ENCODE peak calls at places on chromosomes 6 and 20, in nine cellular contexts. One of them, this sample, is unnamed.

GRCh38 chr6:149060300-149060984 is 257.1 kb upstream of the TAB2 start:
- DNase-seq in GM10248: peak
- DNase-seq in AG10803: no peak
- DNase-seq in BE2C: peak
- DNase-seq in right lobe of liver: no peak
- DNase-seq in astrocyte of the spinal cord: no peak
- DNase-seq in adrenal gland: no peak
- DNase-seq in HL-60: no peak
- DNase-seq in kidney epithelial cell: peak
- DNase-seq in this sample: no peak

GRCh38 chr6:154852700-154853099 is 119.5 kb downstream of the SCAF8 start:
- DNase-seq in astrocyte of the spinal cord: peak
- DNase-seq in HL-60: no peak
- DNase-seq in GM10248: no peak
- DNase-seq in kidney epithelial cell: no peak
- DNase-seq in AG10803: no peak
- DNase-seq in right lobe of liver: no peak
- DNase-seq in BE2C: no peak
- DNase-seq in adrenal gland: no peak
- DNase-seq in this sample: peak

GRCh38 chr6:135748189-135748588 is 103.3 kb upstream of the PDE7B start:
- DNase-seq in kidney epithelial cell: no peak
- DNase-seq in adrenal gland: no peak
- DNase-seq in BE2C: no peak
- DNase-seq in AG10803: no peak
- DNase-seq in right lobe of liver: no peak
- DNase-seq in GM10248: no peak
- DNase-seq in HL-60: no peak
- DNase-seq in astrocyte of the spinal cord: no peak
- DNase-seq in this sample: no peak

GRCh38 chr20:47318596-47319516 is 37.6 kb downstream of the ZMYND8 start:
- DNase-seq in right lobe of liver: peak
- DNase-seq in adrenal gland: peak
- DNase-seq in HL-60: peak
- DNase-seq in GM10248: no peak
- DNase-seq in astrocyte of the spinal cord: peak
- DNase-seq in kidney epithelial cell: no peak
- DNase-seq in AG10803: peak
- DNase-seq in BE2C: peak
- DNase-seq in this sample: no peak

GRCh38 chr6:25481267-25481666 is 170.7 kb upstream of the SCGN start:
- DNase-seq in kidney epithelial cell: no peak
- DNase-seq in astrocyte of the spinal cord: no peak
- DNase-seq in right lobe of liver: no peak
- DNase-seq in adrenal gland: no peak
- DNase-seq in GM10248: no peak
- DNase-seq in HL-60: no peak
- DNase-seq in BE2C: no peak
- DNase-seq in AG10803: no peak
- DNase-seq in this sample: no peak

GRCh38 chr6:32858194-32858593 is 4.2 kb downstream of the PSMB9 start:
- DNase-seq in HL-60: no peak
- DNase-seq in kidney epithelial cell: no peak
- DNase-seq in AG10803: no peak
- DNase-seq in right lobe of liver: no peak
- DNase-seq in GM10248: no peak
- DNase-seq in BE2C: no peak
- DNase-seq in adrenal gland: no peak
- DNase-seq in astrocyte of the spinal cord: no peak
- DNase-seq in this sample: no peak

GRCh38 chr6:55825402-55826051 is 49.9 kb downstream of the BMP5 start:
- DNase-seq in BE2C: no peak
- DNase-seq in astrocyte of the spinal cord: peak
- DNase-seq in adrenal gland: no peak
- DNase-seq in kidney epithelial cell: peak
- DNase-seq in right lobe of liver: no peak
- DNase-seq in GM10248: no peak
- DNase-seq in HL-60: no peak
- DNase-seq in AG10803: peak
- DNase-seq in this sample: peak

GRCh38 chr20:4006640-4007039 is 8.7 kb downstream of the RNF24 start:
- DNase-seq in adrenal gland: peak
- DNase-seq in GM10248: no peak
- DNase-seq in right lobe of liver: peak
- DNase-seq in kidney epithelial cell: no peak
- DNase-seq in BE2C: peak
- DNase-seq in AG10803: peak
- DNase-seq in astrocyte of the spinal cord: peak
- DNase-seq in HL-60: no peak
- DNase-seq in this sample: no peak

GRCh38 chr6:40349092-40349491 is 238.1 kb downstream of the LRFN2 start:
- DNase-seq in adrenal gland: no peak
- DNase-seq in AG10803: peak
- DNase-seq in astrocyte of the spinal cord: no peak
- DNase-seq in right lobe of liver: no peak
- DNase-seq in kidney epithelial cell: no peak
- DNase-seq in GM10248: no peak
- DNase-seq in HL-60: no peak
- DNase-seq in BE2C: no peak
- DNase-seq in this sample: no peak

GRCh38 chr6:89023591-89024441 is 56.7 kb upstream of the PNRC1 start:
- DNase-seq in GM10248: no peak
- DNase-seq in right lobe of liver: no peak
- DNase-seq in astrocyte of the spinal cord: peak
- DNase-seq in BE2C: no peak
- DNase-seq in adrenal gland: peak
- DNase-seq in AG10803: no peak
- DNase-seq in kidney epithelial cell: no peak
- DNase-seq in HL-60: no peak
- DNase-seq in this sample: no peak

GRCh38 chr6:134035823-134036296 is 16.6 kb downstream of the SLC2A12 start:
- DNase-seq in GM10248: no peak
- DNase-seq in astrocyte of the spinal cord: peak
- DNase-seq in kidney epithelial cell: peak
- DNase-seq in HL-60: peak
- DNase-seq in BE2C: no peak
- DNase-seq in right lobe of liver: no peak
- DNase-seq in AG10803: peak
- DNase-seq in adrenal gland: no peak
- DNase-seq in this sample: no peak

GRCh38 chr6:41784581-41785171 is 2.8 kb upstream of the TOMM6 start:
- DNase-seq in AG10803: no peak
- DNase-seq in kidney epithelial cell: no peak
- DNase-seq in adrenal gland: no peak
- DNase-seq in right lobe of liver: no peak
- DNase-seq in BE2C: no peak
- DNase-seq in GM10248: no peak
- DNase-seq in HL-60: no peak
- DNase-seq in astrocyte of the spinal cord: no peak
- DNase-seq in this sample: no peak

GRCh38 chr20:41081276-41081814 is 52.7 kb downstream of the TOP1 start:
- DNase-seq in right lobe of liver: no peak
- DNase-seq in HL-60: no peak
- DNase-seq in kidney epithelial cell: no peak
- DNase-seq in AG10803: peak
- DNase-seq in GM10248: no peak
- DNase-seq in adrenal gland: no peak
- DNase-seq in BE2C: no peak
- DNase-seq in astrocyte of the spinal cord: peak
- DNase-seq in this sample: no peak

GRCh38 chr20:57693002-57693582 is 16.7 kb downstream of the PMEPA1 start:
- DNase-seq in adrenal gland: no peak
- DNase-seq in GM10248: no peak
- DNase-seq in right lobe of liver: no peak
- DNase-seq in kidney epithelial cell: peak
- DNase-seq in BE2C: no peak
- DNase-seq in AG10803: no peak
- DNase-seq in astrocyte of the spinal cord: peak
- DNase-seq in HL-60: no peak
- DNase-seq in this sample: no peak

GRCh38 chr6:15132854-15133670 is 112.8 kb upstream of the JARID2 start:
- DNase-seq in BE2C: no peak
- DNase-seq in GM10248: no peak
- DNase-seq in astrocyte of the spinal cord: peak
- DNase-seq in adrenal gland: no peak
- DNase-seq in AG10803: peak
- DNase-seq in right lobe of liver: no peak
- DNase-seq in HL-60: no peak
- DNase-seq in kidney epithelial cell: peak
- DNase-seq in this sample: peak

GRCh38 chr20:62149532-62150235 is 6.1 kb downstream of the SS18L1 start:
- DNase-seq in AG10803: peak
- DNase-seq in astrocyte of the spinal cord: no peak
- DNase-seq in kidney epithelial cell: no peak
- DNase-seq in GM10248: no peak
- DNase-seq in BE2C: no peak
- DNase-seq in HL-60: no peak
- DNase-seq in right lobe of liver: no peak
- DNase-seq in adrenal gland: no peak
- DNase-seq in this sample: no peak

GRCh38 chr20:3313681-3314080 is 74.7 kb upstream of the SLC4A11 start:
- DNase-seq in kidney epithelial cell: no peak
- DNase-seq in adrenal gland: peak
- DNase-seq in AG10803: no peak
- DNase-seq in astrocyte of the spinal cord: no peak
- DNase-seq in right lobe of liver: no peak
- DNase-seq in HL-60: peak
- DNase-seq in GM10248: no peak
- DNase-seq in BE2C: no peak
- DNase-seq in this sample: no peak

GRCh38 chr6:45436544-45437440 is 59.1 kb upstream of the SUPT3H start:
- DNase-seq in adrenal gland: no peak
- DNase-seq in BE2C: no peak
- DNase-seq in right lobe of liver: no peak
- DNase-seq in HL-60: peak
- DNase-seq in kidney epithelial cell: no peak
- DNase-seq in astrocyte of the spinal cord: peak
- DNase-seq in GM10248: peak
- DNase-seq in AG10803: peak
- DNase-seq in this sample: no peak

GRCh38 chr6:42315991-42316378 is 98.3 kb upstream of the MRPS10 start:
- DNase-seq in GM10248: peak
- DNase-seq in kidney epithelial cell: peak
- DNase-seq in right lobe of liver: no peak
- DNase-seq in adrenal gland: peak
- DNase-seq in HL-60: peak
- DNase-seq in astrocyte of the spinal cord: peak
- DNase-seq in BE2C: no peak
- DNase-seq in AG10803: peak
- DNase-seq in this sample: peak

GRCh38 chr6:3176562-3177355 is 19.4 kb upstream of the TUBB2A start:
- DNase-seq in right lobe of liver: peak
- DNase-seq in BE2C: peak
- DNase-seq in HL-60: peak
- DNase-seq in astrocyte of the spinal cord: peak
- DNase-seq in kidney epithelial cell: peak
- DNase-seq in adrenal gland: peak
- DNase-seq in GM10248: no peak
- DNase-seq in AG10803: peak
- DNase-seq in this sample: no peak

DNA sequence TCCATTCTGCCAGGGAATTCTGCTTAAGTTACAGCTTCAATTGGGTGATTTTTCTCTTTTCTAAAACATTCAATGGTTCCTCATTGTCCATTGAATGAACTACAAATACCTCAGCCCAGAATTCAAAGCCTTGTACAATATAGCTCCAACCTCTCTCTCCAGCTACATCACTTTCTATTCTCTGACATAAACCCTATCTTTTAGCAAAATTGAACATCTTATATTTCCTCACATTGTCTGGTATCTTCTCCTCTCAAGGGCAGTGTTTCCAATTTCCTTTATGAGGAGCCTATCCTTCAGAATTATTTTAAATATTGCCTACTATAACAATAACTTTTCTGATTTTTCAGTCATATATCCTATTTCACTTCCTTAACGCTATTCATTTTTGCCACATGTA is 203.6 kb upstream of the RNF217 start:
- DNase-seq in AG10803: no peak
- DNase-seq in adrenal gland: no peak
- DNase-seq in astrocyte of the spinal cord: no peak
- DNase-seq in GM10248: no peak
- DNase-seq in kidney epithelial cell: no peak
- DNase-seq in HL-60: no peak
- DNase-seq in BE2C: no peak
- DNase-seq in right lobe of liver: no peak
- DNase-seq in this sample: no peak
- TF ChIP-seq CTCF in AG10803: no peak
- TF ChIP-seq CTCF in adrenal gland: no peak
- TF ChIP-seq CTCF in astrocyte of the spinal cord: no peak
- TF ChIP-seq CTCF in GM10248: no peak
- TF ChIP-seq CTCF in kidney epithelial cell: no peak
- TF ChIP-seq CTCF in HL-60: no peak
- TF ChIP-seq CTCF in BE2C: no peak
- TF ChIP-seq CTCF in right lobe of liver: no peak
- TF ChIP-seq CTCF in this sample: no peak

DNA sequence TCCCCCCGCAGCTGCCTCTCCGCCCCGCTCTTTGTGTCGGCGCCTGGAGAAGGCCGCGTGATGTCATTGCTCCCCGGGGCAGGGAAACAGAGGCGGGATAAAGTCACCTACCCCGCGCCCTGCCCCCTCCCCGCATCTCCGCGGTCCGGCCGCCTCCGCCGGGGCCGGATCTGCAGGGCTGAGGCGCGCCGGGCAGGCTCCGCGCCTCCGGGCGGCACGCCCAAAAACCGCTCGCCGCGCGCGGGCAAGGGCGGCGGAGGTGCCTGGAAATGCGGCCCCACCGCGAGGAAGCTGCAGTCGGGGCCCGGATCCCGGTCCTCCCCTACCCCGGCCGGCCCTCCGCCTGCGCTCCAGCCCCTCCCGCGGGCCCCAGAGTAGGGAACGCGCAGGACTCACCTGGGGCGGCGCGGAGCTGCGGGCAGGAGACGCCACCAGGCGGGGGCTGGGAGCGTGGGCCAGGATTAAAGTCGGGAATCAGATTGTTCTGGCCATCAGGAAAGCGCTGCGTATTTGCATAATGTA is at the start of gene FAXC:
- DNase-seq in AG10803: peak
- DNase-seq in HL-60: no peak
- DNase-seq in adrenal gland: no peak
- DNase-seq in GM10248: peak
- DNase-seq in right lobe of liver: peak
- DNase-seq in astrocyte of the spinal cord: no peak
- DNase-seq in kidney epithelial cell: no peak
- DNase-seq in BE2C: peak
- DNase-seq in this sample: no peak
- TF ChIP-seq CTCF in AG10803: no peak
- TF ChIP-seq CTCF in HL-60: no peak
- TF ChIP-seq CTCF in adrenal gland: no peak
- TF ChIP-seq CTCF in GM10248: peak
- TF ChIP-seq CTCF in right lobe of liver: peak
- TF ChIP-seq CTCF in astrocyte of the spinal cord: peak
- TF ChIP-seq CTCF in kidney epithelial cell: peak
- TF ChIP-seq CTCF in BE2C: peak
- TF ChIP-seq CTCF in this sample: peak

GRCh38 chr6:33967966-33968724 is 164.3 kb upstream of the MLN start:
- DNase-seq in HL-60: no peak
- DNase-seq in kidney epithelial cell: no peak
- DNase-seq in astrocyte of the spinal cord: no peak
- DNase-seq in AG10803: peak
- DNase-seq in adrenal gland: no peak
- DNase-seq in GM10248: no peak
- DNase-seq in right lobe of liver: no peak
- DNase-seq in BE2C: peak
- DNase-seq in this sample: peak
- TF ChIP-seq CTCF in HL-60: no peak
- TF ChIP-seq CTCF in kidney epithelial cell: peak
- TF ChIP-seq CTCF in astrocyte of the spinal cord: peak
- TF ChIP-seq CTCF in AG10803: peak
- TF ChIP-seq CTCF in adrenal gland: no peak
- TF ChIP-seq CTCF in GM10248: no peak
- TF ChIP-seq CTCF in right lobe of liver: peak
- TF ChIP-seq CTCF in BE2C: peak
- TF ChIP-seq CTCF in this sample: peak

GRCh38 chr6:162554531-162554930 is 173.0 kb downstream of the PRKN start:
- DNase-seq in BE2C: no peak
- DNase-seq in right lobe of liver: no peak
- DNase-seq in AG10803: no peak
- DNase-seq in HL-60: no peak
- DNase-seq in GM10248: no peak
- DNase-seq in kidney epithelial cell: no peak
- DNase-seq in adrenal gland: peak
- DNase-seq in astrocyte of the spinal cord: no peak
- DNase-seq in this sample: no peak
- TF ChIP-seq CTCF in BE2C: no peak
- TF ChIP-seq CTCF in right lobe of liver: no peak
- TF ChIP-seq CTCF in AG10803: no peak
- TF ChIP-seq CTCF in HL-60: no peak
- TF ChIP-seq CTCF in GM10248: no peak
- TF ChIP-seq CTCF in kidney epithelial cell: no peak
- TF ChIP-seq CTCF in adrenal gland: no peak
- TF ChIP-seq CTCF in astrocyte of the spinal cord: no peak
- TF ChIP-seq CTCF in this sample: no peak